ENCODE peak calls at places on chromosomes 16 and 17, in nine cellular contexts. T is fibroblast of pulmonary artery, U is endodermal cell, M is lower leg skin, O is psoas muscle, B is RWPE1, E is heart left ventricle, D is progenitor cell of endocrine pancreas, R is mucosa of descending colon. K is an unnamed sample.

GRCh38 chr16:87295661-87296531 is 21.3 kb downstream of the C16orf95 start:
- DNase-seq in T (no peak), U (peak), M (no peak), O (no peak), B (no peak), E (no peak), D (no peak), R (peak), K (no peak)

GRCh38 chr17:3678095-3678820 is 9.6 kb downstream of the EMC6 start:
- DNase-seq in T (no peak), U (peak), M (no peak), O (no peak), B (no peak), E (no peak), D (no peak), R (no peak), K (no peak)

GRCh38 chr17:59425085-59425901 is 93.8 kb downstream of the YPEL2 start:
- DNase-seq in T (peak), U (peak), M (peak), O (peak), B (no peak), E (peak), D (no peak), R (no peak), K (peak)

GRCh38 chr17:21357281-21357680 is 18.9 kb upstream of the KCNJ12 start:
- DNase-seq in T (no peak), U (no peak), M (no peak), O (no peak), B (no peak), E (peak), D (no peak), R (peak), K (no peak)

GRCh38 chr17:38444151-38444550 is 15.9 kb downstream of the ARHGAP23 start:
- DNase-seq in T (peak), U (peak), M (peak), O (peak), B (peak), E (peak), D (peak), R (no peak), K (peak)

GRCh38 chr16:88810166-88810867 is 1.4 kb downstream of the APRT start:
- DNase-seq in T (no peak), U (peak), M (no peak), O (no peak), B (peak), E (no peak), D (no peak), R (peak), K (no peak)

GRCh38 chr17:48074322-48075054 is 26.3 kb downstream of the NFE2L1 start:
- DNase-seq in T (peak), U (peak), M (no peak), O (peak), B (peak), E (no peak), D (peak), R (no peak), K (peak)

GRCh38 chr17:76132574-76133338 is 8.3 kb downstream of the FOXJ1 start:
- DNase-seq in T (no peak), U (peak), M (no peak), O (no peak), B (peak), E (peak), D (peak), R (peak), K (no peak)

GRCh38 chr16:3599121-3599520 is 12.3 kb downstream of the SLX4 start:
- DNase-seq in T (no peak), U (no peak), M (no peak), O (no peak), B (no peak), E (no peak), D (no peak), R (no peak), K (no peak)

GRCh38 chr17:78342438-78343098 is 17.3 kb downstream of the SOCS3 start:
- DNase-seq in T (peak), U (peak), M (peak), O (peak), B (peak), E (peak), D (no peak), R (peak), K (peak)

GRCh38 chr17:74123350-74123749 is 80.1 kb upstream of the RPL38 start:
- DNase-seq in T (no peak), U (peak), M (no peak), O (no peak), B (no peak), E (no peak), D (no peak), R (no peak), K (peak)

GRCh38 chr17:33012522-33013033 is 20.9 kb downstream of the SPACA3 start:
- DNase-seq in T (peak), U (peak), M (peak), O (no peak), B (peak), E (no peak), D (no peak), R (no peak), K (peak)

GRCh38 chr17:935485-935884 is 44.1 kb downstream of the NXN start:
- DNase-seq in T (no peak), U (no peak), M (peak), O (no peak), B (no peak), E (no peak), D (no peak), R (no peak), K (no peak)

GRCh38 chr16:30152517-30152916 is 29.5 kb upstream of the MAPK3 start:
- DNase-seq in T (no peak), U (no peak), M (no peak), O (no peak), B (no peak), E (no peak), D (no peak), R (peak), K (no peak)

GRCh38 chr16:51854401-51854951 is 692.5 kb downstream of the TOX3 start:
- DNase-seq in T (no peak), U (peak), M (no peak), O (no peak), B (no peak), E (no peak), D (no peak), R (no peak), K (peak)

GRCh38 chr16:85878875-85879274 is 20.1 kb upstream of the IRF8 start:
- DNase-seq in T (peak), U (no peak), M (peak), O (no peak), B (peak), E (no peak), D (no peak), R (no peak), K (peak)

DNA sequence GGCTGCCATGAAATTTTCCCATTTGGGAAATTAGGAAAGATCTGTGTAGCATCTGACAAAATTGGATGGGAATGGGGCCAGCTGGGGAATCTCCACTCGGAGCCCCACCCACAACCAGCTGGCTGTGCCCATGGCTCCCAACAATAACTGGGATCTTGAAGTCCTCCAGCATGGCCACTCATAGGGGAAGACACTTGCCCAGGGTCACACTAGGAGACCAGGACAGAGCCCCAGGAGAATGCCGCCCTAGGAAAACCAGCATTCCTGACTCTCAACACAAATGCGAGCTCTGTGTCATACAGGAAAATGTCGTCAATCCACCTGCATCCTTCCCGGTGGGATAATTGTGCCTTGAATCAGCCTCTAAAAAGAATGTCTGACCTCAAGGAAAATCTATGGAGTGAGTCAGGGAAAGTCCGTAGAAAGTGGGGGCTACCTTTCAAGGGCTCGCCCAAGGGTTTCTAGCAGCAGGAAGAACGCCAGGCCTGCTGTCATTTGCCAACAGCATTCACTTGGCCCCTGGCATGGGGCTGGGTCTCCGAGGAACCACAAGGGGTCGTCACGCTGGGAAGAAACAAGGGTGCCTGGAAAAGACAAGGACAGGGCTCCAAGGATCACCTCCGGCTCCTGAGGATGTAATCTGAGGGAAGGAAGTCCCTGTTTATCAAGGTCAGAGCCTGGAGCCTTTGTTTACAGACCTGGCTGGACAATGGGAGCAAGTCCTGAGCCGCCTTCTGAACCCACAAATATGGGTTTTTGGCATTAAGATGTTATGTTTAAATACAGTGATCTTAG is 15.9 kb downstream of the CDH5 start:
- DNase-seq in T (peak), U (peak), M (no peak), O (no peak), B (peak), E (no peak), D (no peak), R (no peak), K (peak)
- TF ChIP-seq CTCF in T (peak), U (peak), M (no peak), O (no peak), B (no peak), E (peak), D (no peak), R (no peak), K (no peak)

GRCh38 chr16:81137012-81137335 is 40.8 kb upstream of the GCSH start:
- DNase-seq in T (peak), U (no peak), M (no peak), O (no peak), B (no peak), E (no peak), D (no peak), R (no peak), K (peak)

GRCh38 chr16:81143921-81144471 is 47.8 kb upstream of the GCSH start:
- DNase-seq in T (no peak), U (no peak), M (no peak), O (no peak), B (peak), E (no peak), D (no peak), R (no peak), K (no peak)

GRCh38 chr16:81137754-81138153 is 41.6 kb upstream of the GCSH start:
- DNase-seq in T (no peak), U (no peak), M (no peak), O (no peak), B (no peak), E (no peak), D (no peak), R (no peak), K (no peak)

GRCh38 chr16:81142864-81143263 is 46.7 kb upstream of the GCSH start:
- DNase-seq in T (no peak), U (peak), M (no peak), O (no peak), B (no peak), E (no peak), D (no peak), R (no peak), K (no peak)

GRCh38 chr16:81140930-81141780 is 45.0 kb upstream of the GCSH start:
- DNase-seq in T (no peak), U (peak), M (no peak), O (no peak), B (no peak), E (no peak), D (no peak), R (no peak), K (no peak)
- TF ChIP-seq CTCF in T (no peak), U (peak), M (no peak), O (no peak), B (no peak), E (no peak), D (peak), R (no peak), K (peak)

DNA sequence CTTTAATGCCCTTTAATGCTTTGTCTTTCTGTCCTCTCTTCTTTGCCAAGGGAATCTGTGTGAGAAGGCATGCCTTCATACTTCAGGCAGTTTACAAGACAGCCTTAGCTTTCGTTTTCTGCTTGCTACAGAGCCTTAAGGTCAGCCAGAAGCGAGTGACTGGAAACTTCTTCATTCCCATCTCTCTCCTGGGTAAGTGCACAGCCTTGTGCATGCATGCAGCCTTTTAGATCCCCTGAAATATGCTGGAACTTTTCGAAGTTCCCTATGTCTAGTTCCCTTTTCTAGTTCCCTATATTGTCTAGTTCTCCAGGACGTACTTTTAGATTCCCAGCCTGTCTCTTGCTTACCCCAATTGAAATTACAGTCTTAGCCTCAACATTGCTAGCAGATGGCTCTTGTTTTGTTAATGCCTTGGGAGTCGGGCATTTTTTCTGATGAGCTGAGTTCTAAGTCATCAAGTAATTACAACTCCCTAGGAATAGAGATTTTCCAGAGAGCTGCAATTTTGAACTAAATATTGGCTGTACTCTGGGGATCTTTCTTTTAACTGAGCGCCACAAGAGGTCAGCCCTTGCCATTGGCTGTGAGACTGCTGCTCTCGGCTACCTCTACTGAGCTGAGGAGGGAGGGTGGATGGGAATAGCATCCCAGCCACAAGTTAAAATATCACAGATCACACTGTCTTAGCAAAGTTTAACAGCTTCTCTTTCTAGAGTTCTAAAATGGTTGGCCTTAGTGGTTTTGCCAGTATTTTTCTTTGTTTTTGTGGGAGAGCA is 22.7 kb upstream of the PPM1D start:
- DNase-seq in T (peak), U (peak), M (peak), O (no peak), B (no peak), E (no peak), D (no peak), R (no peak), K (peak)
- TF ChIP-seq CTCF in T (peak), U (peak), M (no peak), O (peak), B (peak), E (peak), D (no peak), R (no peak), K (peak)

DNA sequence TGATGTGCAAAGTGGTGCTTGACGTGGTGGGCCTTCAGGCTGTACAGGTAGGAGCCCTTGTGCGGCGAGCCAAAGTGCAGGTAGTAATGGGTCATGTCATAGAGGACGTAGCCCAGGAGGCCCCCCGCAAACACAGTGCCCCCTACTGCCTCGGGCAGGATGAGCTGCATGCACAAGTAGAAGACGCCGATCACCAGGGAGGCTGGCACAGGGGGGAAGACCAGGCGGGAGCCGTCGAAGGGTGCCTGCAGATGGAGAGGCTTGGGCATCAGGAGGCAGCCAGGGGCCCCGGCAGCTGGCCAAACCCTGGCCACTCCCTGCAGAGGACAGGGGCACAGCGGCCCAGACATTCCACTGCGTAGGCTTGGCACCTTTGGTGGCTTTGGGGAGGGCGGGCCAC is 15.7 kb upstream of the MLKL start:
- DNase-seq in T (no peak), U (peak), M (no peak), O (no peak), B (no peak), E (no peak), D (no peak), R (no peak), K (no peak)
- TF ChIP-seq CTCF in T (no peak), U (peak), M (no peak), O (no peak), B (no peak), E (no peak), D (no peak), R (no peak), K (no peak)

GRCh38 chr17:45812102-45812501 is 28.0 kb downstream of the CRHR1 start:
- DNase-seq in T (peak), U (no peak), M (no peak), O (no peak), B (no peak), E (no peak), D (no peak), R (no peak), K (peak)

GRCh38 chr17:45809484-45809883 is 25.4 kb downstream of the CRHR1 start:
- DNase-seq in T (no peak), U (no peak), M (no peak), O (no peak), B (no peak), E (no peak), D (no peak), R (no peak), K (no peak)

GRCh38 chr17:45815752-45816151 is 28.9 kb upstream of the SPPL2C start:
- DNase-seq in T (no peak), U (no peak), M (no peak), O (no peak), B (no peak), E (no peak), D (no peak), R (no peak), K (no peak)

GRCh38 chr17:45814622-45815606 is 29.8 kb upstream of the SPPL2C start:
- DNase-seq in T (no peak), U (no peak), M (no peak), O (no peak), B (no peak), E (no peak), D (no peak), R (no peak), K (no peak)

GRCh38 chr17:45813051-45813731 is 29.1 kb downstream of the CRHR1 start:
- DNase-seq in T (no peak), U (peak), M (no peak), O (no peak), B (no peak), E (peak), D (peak), R (no peak), K (no peak)
- TF ChIP-seq CTCF in T (peak), U (peak), M (no peak), O (no peak), B (no peak), E (peak), D (peak), R (no peak), K (no peak)

DNA sequence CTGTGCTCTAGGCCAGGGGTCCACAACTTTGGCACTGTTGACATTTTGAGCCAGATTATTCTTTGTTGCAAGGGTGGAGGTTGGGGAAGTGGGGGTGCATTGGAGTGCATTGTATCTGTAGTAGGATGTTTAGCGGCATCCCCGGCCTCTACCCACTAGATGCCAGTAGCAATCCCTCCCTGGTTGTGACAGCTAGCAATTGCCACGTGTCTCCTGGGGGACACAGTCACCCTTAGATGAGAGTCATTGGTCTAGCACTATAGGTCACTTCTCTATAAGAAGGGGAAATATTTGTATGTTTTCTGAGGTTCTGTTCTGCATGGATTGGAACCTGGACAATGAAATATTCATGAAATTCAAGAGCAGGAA is 32.4 kb downstream of the MSI2 start:
- DNase-seq in T (no peak), U (no peak), M (no peak), O (no peak), B (no peak), E (no peak), D (no peak), R (no peak), K (no peak)
- TF ChIP-seq CTCF in T (no peak), U (no peak), M (no peak), O (no peak), B (no peak), E (peak), D (no peak), R (no peak), K (no peak)

GRCh38 chr17:50533720-50534148 is 1.2 kb downstream of the EPN3 start:
- DNase-seq in T (peak), U (peak), M (no peak), O (peak), B (no peak), E (peak), D (no peak), R (peak), K (peak)
- TF ChIP-seq CTCF in T (no peak), U (no peak), M (no peak), O (no peak), B (no peak), E (no peak), D (no peak), R (no peak), K (no peak)

DNA sequence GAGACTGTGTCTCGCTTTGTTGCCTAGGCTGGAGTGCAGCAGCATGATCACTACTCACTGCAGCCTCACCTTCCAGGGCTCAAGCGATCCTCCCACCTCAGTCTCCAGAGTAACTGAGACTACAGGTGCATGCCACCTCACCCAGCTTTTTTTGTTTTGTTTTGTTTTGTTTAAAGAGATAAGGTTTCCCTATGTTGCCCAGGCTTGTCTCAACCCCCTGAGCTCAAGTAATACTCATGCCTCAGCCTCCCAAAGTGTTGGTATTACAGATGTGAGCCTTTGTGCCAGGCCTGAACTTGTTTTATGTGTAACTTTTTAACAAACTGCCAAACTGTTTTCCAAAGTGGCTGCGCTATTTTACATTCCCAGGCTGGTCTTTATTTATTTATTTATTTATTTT is 41.8 kb upstream of the NUDT7 start:
- DNase-seq in T (no peak), U (no peak), M (no peak), O (no peak), B (no peak), E (no peak), D (no peak), R (no peak), K (no peak)
- TF ChIP-seq CTCF in T (no peak), U (no peak), M (no peak), O (no peak), B (no peak), E (no peak), D (no peak), R (no peak), K (no peak)

DNA sequence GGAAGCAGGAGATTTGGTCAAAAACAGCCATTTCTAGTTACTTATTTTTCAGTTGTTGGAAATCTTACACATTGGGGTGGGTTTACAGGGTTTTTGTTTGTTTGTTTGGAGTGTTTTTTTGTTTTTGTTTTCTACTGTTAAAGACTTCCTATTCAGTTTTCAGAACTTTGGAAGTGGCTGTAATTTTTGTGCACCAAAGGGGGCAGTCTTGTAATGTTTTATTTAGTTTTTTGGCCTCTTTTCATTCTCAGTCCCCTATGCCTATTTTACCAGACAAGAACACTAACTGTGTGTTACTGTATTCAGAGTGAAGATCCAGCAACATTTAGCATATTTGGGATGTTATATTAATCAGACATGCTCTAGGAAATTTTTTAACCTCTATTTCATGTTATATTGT is 20.6 kb downstream of the TPPP3 start:
- DNase-seq in T (peak), U (no peak), M (no peak), O (no peak), B (peak), E (no peak), D (no peak), R (no peak), K (peak)
- TF ChIP-seq CTCF in T (peak), U (peak), M (no peak), O (peak), B (peak), E (peak), D (peak), R (no peak), K (peak)